ENCODE peak calls at places on chromosomes 1 and 21, in four cellular contexts. One of them, this sample, is unnamed.

GRCh38 chr1:32063261-32063681 is 9.5 kb upstream of the TMEM39B start:
- DNase-seq in tibial nerve: no peak
- DNase-seq in sigmoid colon: no peak
- DNase-seq in body of pancreas: no peak
- DNase-seq in this sample: no peak

GRCh38 chr1:6420594-6421042 is 899 bp upstream of the HES2 start:
- DNase-seq in tibial nerve: no peak
- DNase-seq in sigmoid colon: no peak
- DNase-seq in body of pancreas: no peak
- DNase-seq in this sample: no peak

GRCh38 chr1:101262060-101262459 is 25.2 kb downstream of the S1PR1 start:
- DNase-seq in body of pancreas: no peak
- DNase-seq in tibial nerve: no peak
- DNase-seq in sigmoid colon: no peak
- DNase-seq in this sample: no peak

GRCh38 chr1:15099441-15100137 is 54.0 kb upstream of the TMEM51 start:
- DNase-seq in body of pancreas: no peak
- DNase-seq in tibial nerve: no peak
- DNase-seq in sigmoid colon: no peak
- DNase-seq in this sample: no peak

GRCh38 chr1:81165963-81166362 is 634.8 kb upstream of the ADGRL2 start:
- DNase-seq in tibial nerve: no peak
- DNase-seq in body of pancreas: no peak
- DNase-seq in sigmoid colon: no peak
- DNase-seq in this sample: no peak

GRCh38 chr1:197343663-197344273 is 75.7 kb downstream of the CRB1 start:
- DNase-seq in sigmoid colon: no peak
- DNase-seq in body of pancreas: peak; percentile 54
- DNase-seq in tibial nerve: no peak
- DNase-seq in this sample: no peak

GRCh38 chr1:37255868-37256267 is 218.5 kb upstream of the ZC3H12A start:
- DNase-seq in sigmoid colon: no peak
- DNase-seq in tibial nerve: no peak
- DNase-seq in body of pancreas: no peak
- DNase-seq in this sample: no peak

GRCh38 chr1:55378582-55378981 is 163.4 kb upstream of the USP24 start:
- DNase-seq in sigmoid colon: peak; percentile 69
- DNase-seq in body of pancreas: peak; percentile 61
- DNase-seq in tibial nerve: no peak
- DNase-seq in this sample: no peak

GRCh38 chr1:79323240-79324025 is 316.9 kb upstream of the ADGRL4 start:
- DNase-seq in sigmoid colon: no peak
- DNase-seq in body of pancreas: no peak
- DNase-seq in tibial nerve: no peak
- DNase-seq in this sample: no peak

GRCh38 chr1:200448034-200448762 is 38.4 kb upstream of the ZNF281 start:
- DNase-seq in body of pancreas: no peak
- DNase-seq in sigmoid colon: no peak
- DNase-seq in tibial nerve: no peak
- DNase-seq in this sample: no peak

GRCh38 chr1:162661336-162661735 is 29.1 kb downstream of the DDR2 start:
- DNase-seq in tibial nerve: no peak
- DNase-seq in body of pancreas: no peak
- DNase-seq in sigmoid colon: no peak
- DNase-seq in this sample: no peak

GRCh38 chr1:9985001-9985400 is 12.0 kb upstream of the RBP7 start:
- DNase-seq in tibial nerve: no peak
- DNase-seq in body of pancreas: no peak
- DNase-seq in sigmoid colon: no peak
- DNase-seq in this sample: no peak

GRCh38 chr1:87024936-87025537 is 110.6 kb downstream of the HS2ST1 start:
- DNase-seq in tibial nerve: no peak
- DNase-seq in sigmoid colon: no peak
- DNase-seq in body of pancreas: no peak
- DNase-seq in this sample: no peak

GRCh38 chr1:18282851-18283600 is 175.4 kb downstream of the IGSF21 start:
- DNase-seq in tibial nerve: no peak
- DNase-seq in sigmoid colon: no peak
- DNase-seq in body of pancreas: no peak
- DNase-seq in this sample: no peak

GRCh38 chr1:235411489-235412486 is 44.6 kb downstream of the TBCE start:
- DNase-seq in body of pancreas: peak; percentile 12
- DNase-seq in sigmoid colon: no peak
- DNase-seq in tibial nerve: no peak
- DNase-seq in this sample: no peak

GRCh38 chr1:2343023-2343935 is 48.1 kb downstream of the MORN1 start:
- DNase-seq in tibial nerve: no peak
- DNase-seq in sigmoid colon: no peak
- DNase-seq in body of pancreas: no peak
- DNase-seq in this sample: no peak

GRCh38 chr1:232221790-232222499 is 408.0 kb downstream of the SIPA1L2 start:
- DNase-seq in sigmoid colon: no peak
- DNase-seq in tibial nerve: no peak
- DNase-seq in body of pancreas: no peak
- DNase-seq in this sample: no peak

GRCh38 chr1:7576946-7577657 is 194.0 kb upstream of the VAMP3 start:
- DNase-seq in sigmoid colon: peak; percentile 52
- DNase-seq in tibial nerve: no peak
- DNase-seq in body of pancreas: peak; percentile 41
- DNase-seq in this sample: no peak

GRCh38 chr1:152244576-152244975 is 20.6 kb upstream of the HRNR start:
- DNase-seq in tibial nerve: no peak
- DNase-seq in body of pancreas: no peak
- DNase-seq in sigmoid colon: no peak
- DNase-seq in this sample: no peak

GRCh38 chr1:43009274-43009673 is 50.6 kb upstream of the SLC2A1 start:
- DNase-seq in tibial nerve: no peak
- DNase-seq in body of pancreas: no peak
- DNase-seq in sigmoid colon: no peak
- DNase-seq in this sample: no peak

GRCh38 chr1:11875094-11875493 is 16.3 kb upstream of the NPPB start:
- DNase-seq in body of pancreas: no peak
- DNase-seq in sigmoid colon: no peak
- DNase-seq in tibial nerve: no peak
- DNase-seq in this sample: no peak

GRCh38 chr21:14863745-14864210 is 201.0 kb downstream of the NRIP1 start:
- DNase-seq in sigmoid colon: no peak
- DNase-seq in body of pancreas: no peak
- DNase-seq in tibial nerve: peak; percentile 23
- DNase-seq in this sample: no peak

GRCh38 chr1:45884700-45885099 is 81.3 kb downstream of the MAST2 start:
- DNase-seq in body of pancreas: no peak
- DNase-seq in sigmoid colon: no peak
- DNase-seq in tibial nerve: no peak
- DNase-seq in this sample: no peak

GRCh38 chr1:190699165-190699564 is 221.5 kb upstream of the BRINP3 start:
- DNase-seq in body of pancreas: no peak
- DNase-seq in sigmoid colon: no peak
- DNase-seq in tibial nerve: no peak
- DNase-seq in this sample: no peak

GRCh38 chr1:230246551-230246950 is 179.5 kb downstream of the GALNT2 start:
- DNase-seq in body of pancreas: no peak
- DNase-seq in tibial nerve: no peak
- DNase-seq in sigmoid colon: no peak
- DNase-seq in this sample: no peak

GRCh38 chr1:85025940-85026339 is 22.4 kb downstream of the MCOLN3 start:
- DNase-seq in sigmoid colon: no peak
- DNase-seq in body of pancreas: no peak
- DNase-seq in tibial nerve: no peak
- DNase-seq in this sample: no peak

DNA sequence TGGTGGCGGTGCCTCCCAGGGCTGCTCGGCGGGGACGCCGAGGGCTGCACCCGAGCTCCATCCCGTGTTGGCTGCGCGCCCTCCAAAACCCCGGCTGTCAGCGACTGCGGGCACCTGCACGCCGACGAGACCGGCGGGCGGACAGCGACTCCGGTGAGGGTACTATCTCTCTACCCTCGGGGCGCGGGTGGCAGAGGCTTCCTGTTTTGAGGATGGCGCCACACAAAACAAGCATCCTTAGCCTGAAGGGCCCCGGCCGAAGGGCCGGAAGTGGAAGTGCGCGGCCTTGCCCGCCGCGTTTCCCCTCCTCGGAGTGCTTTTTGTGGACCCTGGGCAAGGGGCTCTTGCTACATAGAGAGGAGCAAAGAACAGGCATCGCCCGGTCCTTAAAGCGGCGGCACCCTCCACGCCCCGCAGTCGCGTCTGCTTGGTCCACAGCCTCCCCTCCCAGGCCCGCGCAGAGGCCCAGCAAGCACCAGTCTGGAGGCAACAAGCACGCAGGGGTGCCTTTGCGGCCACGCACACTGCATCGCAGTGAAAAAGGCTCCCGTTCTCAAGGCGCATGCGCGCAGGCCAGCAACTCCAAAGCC is 560 bp upstream of the COQ8A start:
- DNase-seq in sigmoid colon: peak; percentile 84
- DNase-seq in body of pancreas: peak; percentile 73
- DNase-seq in tibial nerve: peak; percentile 44
- DNase-seq in this sample: peak; percentile 41
- TF ChIP-seq POLR2A in sigmoid colon: peak; percentile 95
- TF ChIP-seq POLR2A in body of pancreas: peak; percentile 97
- TF ChIP-seq POLR2A in tibial nerve: peak; percentile 94
- TF ChIP-seq POLR2A in this sample: peak; percentile 81

GRCh38 chr21:35581640-35582039 is 478.7 kb downstream of the SETD4 start:
- DNase-seq in body of pancreas: no peak
- DNase-seq in tibial nerve: no peak
- DNase-seq in sigmoid colon: no peak
- DNase-seq in this sample: no peak
- H3K4me1 ChIP-seq in body of pancreas: peaks cover 9% of the 10 kb centered on the region
- H3K4me1 ChIP-seq in tibial nerve: no peaks in the 10 kb centered on the region
- H3K4me1 ChIP-seq in sigmoid colon: no peaks in the 10 kb centered on the region
- H3K4me1 ChIP-seq in this sample: no peaks in the 10 kb centered on the region

GRCh38 chr1:167642501-167642826 is 12.4 kb downstream of the RCSD1 start:
- DNase-seq in tibial nerve: no peak
- DNase-seq in body of pancreas: no peak
- DNase-seq in sigmoid colon: no peak
- DNase-seq in this sample: no peak

GRCh38 chr1:167641786-167642500 is 11.9 kb downstream of the RCSD1 start:
- DNase-seq in body of pancreas: no peak
- DNase-seq in tibial nerve: no peak
- DNase-seq in sigmoid colon: no peak
- DNase-seq in this sample: no peak

GRCh38 chr1:167645161-167645560 is 15.1 kb downstream of the RCSD1 start:
- DNase-seq in body of pancreas: no peak
- DNase-seq in sigmoid colon: no peak
- DNase-seq in tibial nerve: no peak
- DNase-seq in this sample: no peak

GRCh38 chr1:167644551-167644950 is 14.5 kb downstream of the RCSD1 start:
- DNase-seq in body of pancreas: no peak
- DNase-seq in sigmoid colon: no peak
- DNase-seq in tibial nerve: no peak
- DNase-seq in this sample: no peak

DNA sequence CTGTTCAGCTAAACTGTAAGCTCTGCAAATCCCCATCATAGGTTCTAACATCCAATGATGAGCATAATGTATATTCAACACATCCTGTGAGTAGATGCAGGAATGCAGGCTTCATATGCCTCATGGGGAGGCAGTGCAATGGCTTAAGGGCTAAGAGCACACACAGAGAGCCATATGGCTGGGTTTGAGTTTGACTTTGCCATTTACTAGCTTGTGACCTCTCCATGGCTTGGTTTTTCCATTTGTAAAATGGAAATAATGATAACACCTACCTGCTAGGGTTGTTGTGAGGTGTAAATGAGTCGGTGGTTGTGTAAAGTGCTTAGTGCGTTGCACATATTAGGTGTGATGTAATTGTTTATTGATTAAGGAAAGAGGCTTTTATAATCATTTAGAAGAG is 13.4 kb downstream of the RCSD1 start:
- DNase-seq in sigmoid colon: no peak
- DNase-seq in body of pancreas: no peak
- DNase-seq in tibial nerve: no peak
- DNase-seq in this sample: no peak
- TF ChIP-seq POLR2A in sigmoid colon: no peak
- TF ChIP-seq POLR2A in body of pancreas: no peak
- TF ChIP-seq POLR2A in tibial nerve: no peak
- TF ChIP-seq POLR2A in this sample: no peak

GRCh38 chr1:201946224-201946908 is at the start of gene LMOD1:
- DNase-seq in body of pancreas: peak; percentile 84
- DNase-seq in sigmoid colon: peak; percentile 99
- DNase-seq in tibial nerve: peak; percentile 86
- DNase-seq in this sample: peak; percentile 83
- H3K4me1 ChIP-seq in body of pancreas: peaks cover 10% of the 10 kb centered on the region
- H3K4me1 ChIP-seq in sigmoid colon: peaks cover 9% of the 10 kb centered on the region
- H3K4me1 ChIP-seq in tibial nerve: no peaks in the 10 kb centered on the region
- H3K4me1 ChIP-seq in this sample: no peaks in the 10 kb centered on the region

DNA sequence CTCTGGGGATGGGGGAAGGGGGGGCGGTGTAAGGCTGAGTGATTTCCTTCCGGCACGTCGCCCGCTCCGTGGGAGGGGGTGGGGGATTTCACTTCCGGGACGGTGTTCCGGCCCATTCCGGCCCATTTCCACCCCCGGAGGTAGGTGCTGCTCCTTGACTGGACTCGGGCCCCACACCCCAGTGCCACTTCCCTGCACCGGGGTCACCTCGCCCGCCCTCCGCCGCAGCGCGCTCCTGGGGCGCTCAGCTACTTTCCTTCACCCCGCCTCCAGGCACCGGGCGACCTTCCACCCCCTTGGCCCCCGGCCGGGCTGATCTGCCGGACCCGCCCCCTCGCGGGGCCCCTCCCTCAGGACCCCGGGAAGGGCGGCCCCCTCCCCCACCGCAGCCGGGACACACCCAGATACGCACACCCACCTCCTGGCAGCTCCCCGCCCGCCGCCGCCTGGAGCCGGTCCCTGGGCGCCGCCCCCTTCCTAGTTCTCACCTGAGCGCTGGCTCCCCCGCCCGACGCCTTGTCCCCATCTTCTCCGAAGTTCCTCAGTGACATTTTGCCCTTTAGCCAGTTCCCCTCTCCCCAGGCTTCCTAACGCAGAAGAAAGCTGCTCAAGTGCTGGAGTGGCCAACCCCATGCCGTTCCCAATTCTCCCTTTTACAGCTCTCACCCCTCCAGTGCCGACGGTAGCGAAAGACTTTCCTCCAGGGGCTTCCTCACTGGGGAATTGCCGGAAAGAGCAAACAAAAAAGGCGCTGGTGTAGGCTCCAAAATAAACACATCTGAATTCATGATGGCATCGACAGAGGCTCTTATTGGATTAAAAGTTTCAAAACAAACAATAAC is at the start of gene ZBTB37:
- DNase-seq in body of pancreas: peak; percentile 96
- DNase-seq in tibial nerve: peak; percentile 72
- DNase-seq in sigmoid colon: peak; percentile 91
- DNase-seq in this sample: peak; percentile 90
- TF ChIP-seq POLR2A in body of pancreas: peak; percentile 72
- TF ChIP-seq POLR2A in tibial nerve: no peak
- TF ChIP-seq POLR2A in sigmoid colon: no peak
- TF ChIP-seq POLR2A in this sample: no peak

GRCh38 chr1:223729906-223730305 is 17.6 kb downstream of the CAPN2 start:
- DNase-seq in body of pancreas: no peak
- DNase-seq in sigmoid colon: no peak
- DNase-seq in tibial nerve: no peak
- DNase-seq in this sample: no peak
- H3K4me1 ChIP-seq in body of pancreas: peaks cover 53% of the 10 kb centered on the region
- H3K4me1 ChIP-seq in sigmoid colon: peaks cover 62% of the 10 kb centered on the region
- H3K4me1 ChIP-seq in tibial nerve: no peaks in the 10 kb centered on the region
- H3K4me1 ChIP-seq in this sample: peaks cover 51% of the 10 kb centered on the region